ENCODE peak calls at places on chromosomes 1 and 21, in eight cellular contexts. H is glutamatergic neuron; F is IMR-90; M is GM04503; T is NCI-H1092 treated with DMSO at 0.1 percent for 48 hours; J is GDM1; U is stimulated activated CD4-positive, alpha-beta T cell treated with anti-CD3 and anti-CD28 coated beads, Interleukin-2, amount 100 ng/mL, for 24 hours; R is hippocampal formation. Q is an unnamed sample.
A peak's percentile ranks its signal among the peaks of the same experiment; 100 is the strongest.

GRCh38 chr1:106956721-106957120 is 99.8 kb upstream of the PRMT6 start:
- DNase-seq in H (no peak), F (peak; percentile 0), M (no peak), T (no peak), J (no peak), U (no peak), R (no peak), Q (no peak)

GRCh38 chr21:26320541-26320940 is 150.0 kb upstream of the APP start:
- DNase-seq in H (no peak), F (no peak), M (no peak), T (no peak), J (no peak), U (no peak), R (no peak), Q (no peak)

GRCh38 chr1:183548136-183548535 is 42.1 kb downstream of the NCF2 start:
- DNase-seq in H (no peak), F (no peak), M (no peak), T (peak; percentile 88), J (no peak), U (no peak), R (no peak), Q (no peak)

GRCh38 chr1:231541842-231542241 is 13.4 kb downstream of the TSNAX start:
- DNase-seq in H (no peak), F (no peak), M (no peak), T (no peak), J (no peak), U (no peak), R (no peak), Q (no peak)

GRCh38 chr1:24416666-24417391 is 1.2 kb downstream of the NIPAL3 start:
- DNase-seq in H (no peak), F (peak; percentile 100), M (peak; percentile 96), T (no peak), J (peak; percentile 71), U (peak; percentile 33), R (no peak), Q (no peak)

GRCh38 chr1:25642710-25643109 is 26.1 kb downstream of the MAN1C1 start:
- DNase-seq in H (no peak), F (peak; percentile 70), M (no peak), T (no peak), J (peak; percentile 76), U (peak; percentile 68), R (no peak), Q (no peak)

GRCh38 chr1:203713125-203713524 is 51.9 kb upstream of the LAX1 start:
- DNase-seq in H (no peak), F (no peak), M (no peak), T (no peak), J (no peak), U (no peak), R (no peak), Q (no peak)

GRCh38 chr21:34886554-34887385 is 162.3 kb downstream of the RUNX1 start:
- DNase-seq in H (peak; percentile 52), F (no peak), M (no peak), T (no peak), J (no peak), U (peak; percentile 43), R (no peak), Q (no peak)

GRCh38 chr1:178612261-178612660 is 99.4 kb downstream of the TEX35 start:
- DNase-seq in H (no peak), F (peak; percentile 83), M (peak; percentile 58), T (no peak), J (no peak), U (no peak), R (no peak), Q (no peak)

GRCh38 chr1:193355179-193355578 is 168.8 kb upstream of the B3GALT2 start:
- DNase-seq in H (no peak), F (peak; percentile 51), M (no peak), T (no peak), J (no peak), U (no peak), R (no peak), Q (no peak)

GRCh38 chr1:44524180-44524579 is 119.1 kb downstream of the RNF220 start:
- DNase-seq in H (peak; percentile 44), F (no peak), M (no peak), T (no peak), J (no peak), U (no peak), R (no peak), Q (no peak)

GRCh38 chr1:17438176-17438976 is 1.1 kb downstream of the RCC2 start:
- DNase-seq in H (peak; percentile 73), F (peak; percentile 36), M (no peak), T (peak; percentile 80), J (peak; percentile 75), U (peak; percentile 83), R (peak; percentile 67), Q (no peak)

GRCh38 chr21:44063151-44063912 is 43.9 kb upstream of the PWP2 start:
- DNase-seq in H (no peak), F (no peak), M (no peak), T (no peak), J (no peak), U (no peak), R (no peak), Q (no peak)

GRCh38 chr1:36380003-36380631 is 5.6 kb downstream of the STK40 start:
- DNase-seq in H (no peak), F (no peak), M (no peak), T (no peak), J (no peak), U (no peak), R (no peak), Q (no peak)